ENCODE peak calls at places on chromosomes 16 and 17, in ten cellular contexts. B, V, F, E, J, L, I, U, H and C are unnamed samples.

GRCh38 chr17:17055286-17056166 is 13.3 kb downstream of the MPRIP start:
- DNase-seq in B (no peak), V (no peak), F (no peak), E (peak), J (no peak), L (no peak), I (no peak), U (no peak), H (no peak), C (peak)

GRCh38 chr16:10921536-10922327 is 20.5 kb downstream of the DEXI start:
- DNase-seq in B (no peak), V (no peak), F (no peak), E (no peak), J (no peak), L (no peak), I (no peak), U (no peak), H (no peak), C (peak)

GRCh38 chr16:87559976-87560375 is 42.3 kb upstream of the JPH3 start:
- DNase-seq in B (no peak), V (no peak), F (peak), E (no peak), J (no peak), L (no peak), I (no peak), U (no peak), H (no peak), C (no peak)

GRCh38 chr17:1180958-1181768 is 1.4 kb upstream of the ABR start:
- DNase-seq in B (peak), V (no peak), F (peak), E (no peak), J (no peak), L (peak), I (no peak), U (no peak), H (peak), C (no peak)

GRCh38 chr17:27977751-27978688 is 64.5 kb upstream of the NLK start:
- DNase-seq in B (no peak), V (no peak), F (no peak), E (no peak), J (no peak), L (no peak), I (no peak), U (peak), H (peak), C (no peak)

GRCh38 chr16:50547944-50548658 is at the start of gene NKD1:
- DNase-seq in B (peak), V (peak), F (peak), E (peak), J (peak), L (peak), I (peak), U (peak), H (no peak), C (peak)

GRCh38 chr17:4858068-4858879 is 25.1 kb downstream of the MINK1 start:
- DNase-seq in B (no peak), V (no peak), F (peak), E (no peak), J (no peak), L (no peak), I (peak), U (peak), H (no peak), C (peak)

GRCh38 chr16:73126453-73126853 is 78.5 kb upstream of the ZFHX3 start:
- DNase-seq in B (no peak), V (no peak), F (no peak), E (no peak), J (no peak), L (no peak), I (no peak), U (peak), H (no peak), C (peak)

GRCh38 chr16:70470927-70471341 is 16.5 kb downstream of the FCSK start:
- DNase-seq in B (no peak), V (no peak), F (peak), E (peak), J (no peak), L (no peak), I (peak), U (peak), H (no peak), C (peak)

GRCh38 chr17:1137465-1137894 is 42.3 kb downstream of the ABR start:
- DNase-seq in B (no peak), V (no peak), F (no peak), E (no peak), J (no peak), L (no peak), I (no peak), U (no peak), H (peak), C (no peak)

GRCh38 chr17:28328325-28328724 is 6.9 kb downstream of the IFT20 start:
- DNase-seq in B (no peak), V (no peak), F (peak), E (peak), J (no peak), L (no peak), I (no peak), U (no peak), H (no peak), C (no peak)

GRCh38 chr16:75263963-75264445 is 12.6 kb upstream of the BCAR1 start:
- DNase-seq in B (no peak), V (no peak), F (no peak), E (peak), J (no peak), L (no peak), I (no peak), U (peak), H (no peak), C (peak)

GRCh38 chr17:82372063-82372590 is 562 bp downstream of the UTS2R start:
- DNase-seq in B (no peak), V (no peak), F (no peak), E (no peak), J (no peak), L (no peak), I (no peak), U (no peak), H (no peak), C (no peak)

GRCh38 chr16:87686697-87687570 is 78.9 kb downstream of the KLHDC4 start:
- DNase-seq in B (no peak), V (no peak), F (no peak), E (no peak), J (no peak), L (no peak), I (no peak), U (no peak), H (no peak), C (peak)

GRCh38 chr17:1179635-1180433 is at the start of gene ABR:
- DNase-seq in B (peak), V (peak), F (peak), E (peak), J (peak), L (peak), I (peak), U (peak), H (no peak), C (peak)

GRCh38 chr17:33200587-33200986 is 92.5 kb downstream of the ASIC2 start:
- DNase-seq in B (no peak), V (no peak), F (no peak), E (no peak), J (no peak), L (no peak), I (peak), U (no peak), H (no peak), C (no peak)

GRCh38 chr16:26816266-26816665 is 250.5 kb upstream of the C16orf82 start:
- DNase-seq in B (no peak), V (no peak), F (no peak), E (no peak), J (no peak), L (no peak), I (no peak), U (no peak), H (no peak), C (no peak)

GRCh38 chr16:67874147-67874771 is 1.4 kb downstream of the EDC4 start:
- DNase-seq in B (no peak), V (no peak), F (no peak), E (no peak), J (no peak), L (no peak), I (no peak), U (no peak), H (no peak), C (no peak)

GRCh38 chr17:78716292-78716691 is 65.8 kb downstream of the CYTH1 start:
- DNase-seq in B (no peak), V (no peak), F (no peak), E (no peak), J (no peak), L (no peak), I (no peak), U (no peak), H (no peak), C (no peak)

GRCh38 chr16:79912592-79913310 is 312.2 kb upstream of the MAF start:
- DNase-seq in B (no peak), V (no peak), F (no peak), E (no peak), J (no peak), L (no peak), I (no peak), U (no peak), H (no peak), C (peak)

GRCh38 chr16:10936585-10936984 is 5.7 kb downstream of the DEXI start:
- DNase-seq in B (no peak), V (no peak), F (no peak), E (no peak), J (no peak), L (no peak), I (no peak), U (no peak), H (no peak), C (no peak)

GRCh38 chr17:42248351-42249179 is 27.6 kb downstream of the STAT5B start:
- DNase-seq in B (peak), V (peak), F (peak), E (peak), J (peak), L (peak), I (peak), U (peak), H (peak), C (peak)

GRCh38 chr16:67987460-67988160 is 7.3 kb upstream of the DPEP3 start:
- DNase-seq in B (no peak), V (no peak), F (no peak), E (no peak), J (no peak), L (no peak), I (no peak), U (peak), H (no peak), C (peak)

GRCh38 chr16:56207421-56207820 is 16.1 kb downstream of the GNAO1 start:
- DNase-seq in B (no peak), V (no peak), F (no peak), E (no peak), J (no peak), L (no peak), I (no peak), U (no peak), H (no peak), C (no peak)

GRCh38 chr17:47735536-47736011 is 2.5 kb downstream of the TBX21 start:
- DNase-seq in B (peak), V (no peak), F (no peak), E (peak), J (no peak), L (no peak), I (no peak), U (no peak), H (no peak), C (no peak)

GRCh38 chr16:86949116-86949515 is 368.1 kb downstream of the C16orf95 start:
- DNase-seq in B (no peak), V (no peak), F (no peak), E (no peak), J (no peak), L (no peak), I (no peak), U (no peak), H (no peak), C (no peak)

GRCh38 chr17:43915561-43915960 is 8.2 kb upstream of the MPP2 start:
- DNase-seq in B (no peak), V (no peak), F (no peak), E (no peak), J (no peak), L (no peak), I (no peak), U (no peak), H (no peak), C (peak)

GRCh38 chr17:27293359-27293897 is 486 bp upstream of the WSB1 start:
- DNase-seq in B (no peak), V (no peak), F (peak), E (peak), J (peak), L (no peak), I (no peak), U (no peak), H (no peak), C (no peak)

GRCh38 chr16:85784813-85785212 is 14.5 kb downstream of the EMC8 start:
- DNase-seq in B (no peak), V (no peak), F (no peak), E (no peak), J (no peak), L (no peak), I (no peak), U (no peak), H (no peak), C (no peak)

GRCh38 chr16:67966549-67967182 is 1.8 kb downstream of the SLC12A4 start:
- DNase-seq in B (no peak), V (no peak), F (peak), E (no peak), J (no peak), L (no peak), I (no peak), U (peak), H (no peak), C (peak)

GRCh38 chr17:38569701-38570512 is 35.8 kb downstream of the SRCIN1 start:
- DNase-seq in B (no peak), V (no peak), F (no peak), E (no peak), J (no peak), L (no peak), I (no peak), U (no peak), H (no peak), C (no peak)

GRCh38 chr17:17887752-17888304 is 51.0 kb upstream of the SREBF1 start:
- DNase-seq in B (no peak), V (no peak), F (no peak), E (no peak), J (no peak), L (no peak), I (no peak), U (no peak), H (no peak), C (no peak)

GRCh38 chr16:2516391-2517240 is 2.9 kb downstream of the ATP6V0C start:
- DNase-seq in B (no peak), V (no peak), F (no peak), E (no peak), J (no peak), L (no peak), I (no peak), U (peak), H (no peak), C (no peak)

GRCh38 chr17:29136998-29137730 is 43.0 kb downstream of the MYO18A start:
- DNase-seq in B (no peak), V (no peak), F (no peak), E (no peak), J (no peak), L (no peak), I (no peak), U (peak), H (no peak), C (peak)

GRCh38 chr16:71254832-71255560 is 24.5 kb upstream of the HYDIN start:
- DNase-seq in B (no peak), V (no peak), F (no peak), E (no peak), J (no peak), L (no peak), I (no peak), U (no peak), H (no peak), C (no peak)

GRCh38 chr16:72198021-72198420 is 26.1 kb upstream of the PMFBP1 start:
- DNase-seq in B (no peak), V (no peak), F (no peak), E (peak), J (no peak), L (peak), I (no peak), U (peak), H (peak), C (peak)

GRCh38 chr17:45314761-45315549 is 1.9 kb downstream of the MAP3K14 start:
- DNase-seq in B (peak), V (no peak), F (no peak), E (no peak), J (no peak), L (no peak), I (no peak), U (peak), H (no peak), C (no peak)

GRCh38 chr17:40545660-40546059 is 19.6 kb downstream of the CCR7 start:
- DNase-seq in B (no peak), V (no peak), F (no peak), E (peak), J (no peak), L (no peak), I (no peak), U (no peak), H (no peak), C (no peak)

GRCh38 chr17:78935419-78936323 is 10.5 kb upstream of the TIMP2 start:
- DNase-seq in B (no peak), V (no peak), F (no peak), E (peak), J (no peak), L (no peak), I (no peak), U (peak), H (peak), C (peak)

GRCh38 chr16:57955572-57955971 is 15.4 kb downstream of the CNGB1 start:
- DNase-seq in B (no peak), V (no peak), F (no peak), E (no peak), J (no peak), L (no peak), I (no peak), U (no peak), H (no peak), C (no peak)